ENCODE peak calls at places on chromosomes 16 and 17, in eight cellular contexts. E, W, U, Q, P, D, S and H are unnamed samples.

GRCh38 chr17:34360571-34360970 is 2.5 kb downstream of the CCL1 start:
- DNase-seq in E (no peak), Q (no peak), D (no peak), P (no peak), W (no peak), U (no peak), S (no peak), H (no peak)

GRCh38 chr16:24698314-24698713 is 31.1 kb upstream of the TNRC6A start:
- DNase-seq in D (no peak), E (no peak), U (no peak), S (no peak), W (no peak), Q (no peak), P (no peak), H (no peak)

GRCh38 chr17:30413109-30413508 is 34.4 kb downstream of the CPD start:
- DNase-seq in W (no peak), Q (peak), D (no peak), P (no peak), S (no peak), E (no peak), U (no peak), H (peak)

GRCh38 chr16:66474750-66475199 is 47.7 kb downstream of the BEAN1 start:
- DNase-seq in W (peak), Q (peak), U (no peak), P (no peak), E (no peak), D (no peak), S (no peak), H (no peak)

GRCh38 chr16:2526135-2526534 is 5.1 kb downstream of the CEMP1 start:
- DNase-seq in S (no peak), U (no peak), D (peak), E (no peak), Q (no peak), P (no peak), W (no peak), H (no peak)

GRCh38 chr16:57600048-57600835 is 28.2 kb upstream of the ADGRG1 start:
- DNase-seq in W (peak), Q (peak), U (peak), S (peak), E (no peak), P (no peak), D (peak), H (peak)

GRCh38 chr16:56812884-56813283 is 52.1 kb upstream of the SLC12A3 start:
- DNase-seq in Q (peak), E (no peak), W (no peak), U (peak), P (no peak), S (peak), D (no peak), H (peak)

GRCh38 chr16:87580855-87581261 is 21.4 kb upstream of the JPH3 start:
- DNase-seq in U (peak), D (no peak), P (no peak), S (no peak), E (no peak), W (no peak), Q (peak), H (no peak)

GRCh38 chr17:797236-797635 is 15.1 kb downstream of the MRM3 start:
- DNase-seq in Q (no peak), P (no peak), U (no peak), D (no peak), W (no peak), E (no peak), S (no peak), H (no peak)

GRCh38 chr17:82487898-82488297 is 29.4 kb downstream of the NARF start:
- DNase-seq in W (no peak), S (no peak), D (no peak), Q (no peak), E (no peak), U (no peak), P (no peak), H (no peak)

GRCh38 chr17:82272495-82273326 is 789 bp downstream of the CSNK1D start:
- DNase-seq in P (peak), S (no peak), W (peak), D (peak), U (no peak), E (no peak), Q (no peak), H (no peak)

GRCh38 chr16:247027-247426 is 12.4 kb downstream of the FAM234A start:
- DNase-seq in D (no peak), S (no peak), U (no peak), P (no peak), W (no peak), Q (no peak), E (no peak), H (no peak)

GRCh38 chr16:49333268-49333597 is 40.4 kb upstream of the C16orf78 start:
- DNase-seq in Q (no peak), U (no peak), D (no peak), P (no peak), W (no peak), S (no peak), E (no peak), H (no peak)

GRCh38 chr16:65099607-65100006 is 22.3 kb downstream of the CDH11 start:
- DNase-seq in D (no peak), Q (no peak), P (no peak), E (no peak), W (no peak), U (no peak), S (no peak), H (no peak)

GRCh38 chr16:8961811-8962390 is 1.8 kb downstream of the USP7 start:
- DNase-seq in E (no peak), S (peak), U (no peak), Q (peak), P (no peak), W (peak), D (no peak), H (no peak)

GRCh38 chr17:75133001-75133400 is 1.5 kb upstream of the NT5C start:
- DNase-seq in E (no peak), Q (peak), P (no peak), W (no peak), S (peak), D (no peak), U (no peak), H (no peak)
- H3K27ac ChIP-seq in E (no peak), Q (peak), P (no peak), W (no peak), S (peak), D (no peak), U (no peak), H (peak)

DNA sequence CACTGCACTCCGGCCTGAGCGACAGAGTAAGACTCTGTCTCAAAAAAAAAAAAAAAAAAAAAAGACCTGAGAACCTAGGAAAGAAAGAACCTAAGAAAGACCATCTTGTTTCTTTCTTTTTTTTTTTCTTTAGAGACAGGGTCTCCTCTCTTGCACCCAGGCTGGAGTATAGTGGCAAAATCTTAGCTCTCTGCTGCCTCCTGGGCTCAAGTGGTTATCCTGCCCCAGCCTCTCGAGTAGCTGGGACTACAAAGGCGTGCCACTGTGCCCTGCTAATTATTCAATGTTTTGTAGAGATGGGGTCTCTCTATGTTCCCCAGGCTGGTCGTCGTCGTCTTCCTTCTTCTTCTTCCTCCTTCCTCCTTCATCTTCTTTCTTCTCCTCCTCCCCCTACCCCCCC is 7.8 kb upstream of the BIRC5 start:
- DNase-seq in D (no peak), S (no peak), W (no peak), Q (no peak), E (no peak), U (no peak), P (no peak), H (no peak)
- TF ChIP-seq CTCF in D (no peak), S (no peak), W (no peak), Q (no peak), E (no peak), U (peak), P (no peak), H (no peak)

DNA sequence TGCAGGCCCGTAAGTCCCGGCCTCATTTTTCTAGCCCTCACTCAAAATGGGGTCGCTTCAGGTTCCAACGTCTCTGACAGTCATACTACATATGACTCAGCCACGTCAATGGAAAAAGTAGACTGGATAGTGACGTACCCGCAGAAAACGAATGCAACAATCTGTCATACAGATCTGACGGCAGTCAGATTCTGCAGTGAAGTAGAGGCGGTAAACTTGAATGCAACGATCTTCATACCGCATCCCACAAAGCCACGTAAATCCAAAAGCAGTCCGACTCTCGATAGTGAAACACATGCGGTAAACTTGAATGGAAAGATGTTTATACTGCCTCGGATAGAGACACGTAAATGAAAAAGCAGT is 38.4 kb upstream of the ARL4D start:
- DNase-seq in W (peak), D (no peak), Q (peak), E (no peak), S (peak), U (peak), P (no peak), H (peak)
- H3K27ac ChIP-seq in W (peak), D (peak), Q (peak), E (peak), S (peak), U (peak), P (peak), H (peak)

GRCh38 chr16:89556750-89557149 is 3.7 kb upstream of the RPL13 start:
- DNase-seq in S (no peak), U (no peak), Q (no peak), W (no peak), D (no peak), E (no peak), P (no peak), H (no peak)

GRCh38 chr16:89555265-89555664 is 5.2 kb upstream of the RPL13 start:
- DNase-seq in Q (no peak), S (no peak), E (no peak), U (no peak), D (no peak), W (no peak), P (no peak), H (no peak)

GRCh38 chr16:89555780-89556179 is 4.7 kb upstream of the RPL13 start:
- DNase-seq in Q (no peak), D (no peak), W (no peak), E (no peak), U (no peak), P (no peak), S (no peak), H (no peak)

GRCh38 chr16:89557936-89558490 is 2.5 kb upstream of the RPL13 start:
- DNase-seq in Q (no peak), P (no peak), S (no peak), D (no peak), E (no peak), U (no peak), W (no peak), H (no peak)

DNA sequence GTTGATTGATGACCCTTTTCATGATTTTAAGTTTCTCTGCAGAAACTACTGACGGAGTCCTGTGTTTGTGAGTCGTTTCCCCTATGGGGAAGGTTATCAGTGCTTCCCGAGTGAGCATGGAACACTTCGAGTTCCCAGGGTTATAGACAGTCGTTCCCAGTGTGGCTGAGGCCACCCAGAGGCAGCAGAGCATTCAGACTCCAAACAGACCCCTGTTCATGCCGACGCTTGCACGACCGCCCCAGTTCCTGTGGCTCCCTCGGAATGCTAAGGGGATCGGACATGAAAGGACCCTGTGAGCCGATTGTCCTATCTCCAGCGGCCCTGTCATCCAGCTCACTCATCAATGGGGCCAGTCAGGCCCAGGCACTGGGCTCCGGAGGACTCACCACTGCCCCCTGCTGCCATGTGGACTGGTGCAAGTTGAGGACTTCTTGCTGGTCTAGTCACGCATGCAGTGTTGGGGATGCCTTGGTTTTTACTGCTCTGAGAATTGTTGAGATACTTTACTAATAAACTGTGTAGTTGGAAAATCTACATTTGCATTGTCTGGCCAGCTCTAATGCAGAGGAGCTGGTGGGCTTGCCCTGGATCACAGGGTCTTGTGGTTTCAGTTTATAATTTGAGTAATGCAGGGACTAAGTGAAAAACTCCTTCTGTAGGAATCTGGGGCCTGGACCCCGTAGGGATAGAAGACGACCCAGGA is 3.1 kb upstream of the RPL13 start:
- DNase-seq in U (peak), P (peak), Q (peak), E (no peak), D (peak), S (peak), W (peak), H (no peak)
- TF ChIP-seq CTCF in U (peak), P (peak), Q (peak), E (peak), D (peak), S (peak), W (peak), H (peak)

DNA sequence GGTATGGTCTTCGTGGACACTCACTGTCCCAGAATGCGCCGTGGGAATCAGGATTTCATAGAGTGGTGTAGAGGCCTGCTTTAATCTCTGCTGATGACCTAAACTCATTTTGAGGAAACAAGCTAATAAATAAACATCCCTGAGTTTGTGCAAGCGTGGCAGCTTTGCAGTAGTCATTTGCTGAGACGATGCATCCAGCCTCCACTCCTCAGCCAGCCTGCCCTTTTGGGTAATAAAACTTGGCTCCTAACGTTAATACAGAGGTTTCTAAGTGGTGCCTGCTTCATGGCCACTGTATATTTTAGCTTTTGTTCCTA is 1.3 kb downstream of the DGKE start:
- DNase-seq in D (no peak), S (no peak), P (no peak), U (no peak), Q (no peak), W (no peak), E (no peak), H (no peak)
- H3K27ac ChIP-seq in D (peak), S (peak), P (peak), U (no peak), Q (no peak), W (peak), E (no peak), H (peak)

GRCh38 chr17:58092797-58093385 is 9.7 kb downstream of the DYNLL2 start:
- DNase-seq in S (no peak), Q (no peak), D (no peak), W (no peak), U (no peak), E (no peak), P (no peak), H (peak)
- TF ChIP-seq CTCF in S (no peak), Q (no peak), D (no peak), W (no peak), U (no peak), E (no peak), P (no peak), H (no peak)

GRCh38 chr16:70472786-70473433 is 18.5 kb downstream of the FCSK start:
- DNase-seq in S (no peak), U (no peak), E (no peak), Q (no peak), W (no peak), P (no peak), D (no peak), H (no peak)

GRCh38 chr16:70475054-70475871 is 20.9 kb downstream of the FCSK start:
- DNase-seq in E (no peak), U (no peak), S (no peak), Q (no peak), W (no peak), P (no peak), D (no peak), H (no peak)

GRCh38 chr16:70476272-70477020 is 22.1 kb downstream of the FCSK start:
- DNase-seq in E (peak), S (no peak), P (peak), W (no peak), Q (peak), U (no peak), D (no peak), H (peak)

GRCh38 chr16:70473446-70474319 is 19.3 kb downstream of the FCSK start:
- DNase-seq in E (no peak), Q (no peak), W (no peak), S (no peak), U (peak), P (no peak), D (no peak), H (no peak)

DNA sequence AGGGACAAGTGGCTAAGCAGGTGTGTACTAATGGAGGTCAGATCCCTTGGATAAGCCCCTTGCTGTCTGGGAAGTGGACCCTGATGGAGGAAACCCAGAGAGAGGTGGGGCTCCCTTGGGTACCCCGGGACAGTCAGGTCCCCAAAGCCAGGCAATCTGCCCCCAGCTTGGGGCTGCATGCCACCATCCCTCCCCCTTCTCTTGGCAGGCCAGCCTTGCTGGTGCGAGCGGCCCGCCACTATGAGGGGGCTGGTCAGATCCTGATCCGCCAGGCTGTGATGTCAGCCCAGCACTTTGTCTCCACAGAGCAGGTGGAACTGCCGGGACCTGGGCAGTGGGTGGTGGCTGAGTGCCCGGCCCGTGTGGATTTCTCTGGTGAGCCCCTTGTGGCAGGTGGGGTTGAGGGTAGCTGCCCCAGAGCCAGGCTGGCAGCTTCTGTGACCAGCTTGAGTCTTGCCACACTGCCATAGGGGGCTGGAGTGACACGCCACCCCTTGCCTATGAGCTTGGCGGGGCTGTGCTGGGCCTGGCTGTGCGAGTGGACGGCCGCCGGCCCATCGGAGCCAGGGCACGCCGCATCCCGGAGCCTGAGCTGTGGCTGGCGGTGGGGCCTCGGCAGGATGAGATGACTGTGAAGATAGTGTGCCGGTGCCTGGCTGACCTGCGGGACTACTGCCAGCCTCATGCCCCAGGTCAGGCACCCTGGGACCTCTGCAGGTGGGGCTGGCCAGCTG is 20.1 kb downstream of the FCSK start:
- DNase-seq in W (no peak), S (no peak), U (no peak), E (no peak), P (no peak), Q (no peak), D (no peak), H (no peak)
- H3K27ac ChIP-seq in W (no peak), S (no peak), U (no peak), E (no peak), P (no peak), Q (no peak), D (no peak), H (peak)

GRCh38 chr17:59561042-59561441 is 4.4 kb upstream of the DHX40 start:
- DNase-seq in U (peak), W (no peak), D (no peak), Q (peak), S (peak), E (no peak), P (no peak), H (no peak)
- TF ChIP-seq CTCF in U (peak), W (no peak), D (peak), Q (peak), S (peak), E (peak), P (no peak), H (no peak)

GRCh38 chr17:38719943-38720641 is 10.0 kb upstream of the CISD3 start:
- DNase-seq in Q (no peak), E (no peak), S (no peak), W (no peak), U (no peak), D (no peak), P (no peak), H (no peak)

GRCh38 chr17:38719284-38719942 is 10.7 kb upstream of the CISD3 start:
- DNase-seq in Q (no peak), S (no peak), D (no peak), P (no peak), E (no peak), U (no peak), W (no peak), H (no peak)

GRCh38 chr17:38724337-38724988 is 5.7 kb upstream of the CISD3 start:
- DNase-seq in P (peak), U (no peak), W (no peak), Q (no peak), E (no peak), D (no peak), S (no peak), H (no peak)

GRCh38 chr17:38721802-38722201 is 8.3 kb upstream of the CISD3 start:
- DNase-seq in Q (no peak), W (no peak), S (no peak), U (no peak), D (no peak), P (no peak), E (no peak), H (no peak)

GRCh38 chr17:38720941-38721340 is 9.2 kb upstream of the CISD3 start:
- DNase-seq in Q (no peak), E (no peak), P (no peak), U (no peak), W (no peak), S (no peak), D (no peak), H (no peak)
- H3K27ac ChIP-seq in Q (no peak), E (no peak), P (no peak), U (no peak), W (no peak), S (no peak), D (no peak), H (no peak)

GRCh38 chr16:22677024-22677830 is 136.7 kb upstream of the HS3ST2 start:
- DNase-seq in D (no peak), E (no peak), W (no peak), Q (no peak), U (no peak), P (no peak), S (no peak), H (no peak)

GRCh38 chr16:22672830-22673210 is 141.1 kb upstream of the HS3ST2 start:
- DNase-seq in Q (no peak), D (no peak), W (no peak), P (no peak), E (no peak), S (no peak), U (no peak), H (no peak)

GRCh38 chr16:22673463-22673862 is 140.5 kb upstream of the HS3ST2 start:
- DNase-seq in S (no peak), D (no peak), Q (no peak), E (no peak), U (no peak), P (no peak), W (no peak), H (no peak)

GRCh38 chr16:22675745-22676540 is 138.0 kb upstream of the HS3ST2 start:
- DNase-seq in U (no peak), P (no peak), W (no peak), D (no peak), Q (no peak), S (no peak), E (no peak), H (no peak)

DNA sequence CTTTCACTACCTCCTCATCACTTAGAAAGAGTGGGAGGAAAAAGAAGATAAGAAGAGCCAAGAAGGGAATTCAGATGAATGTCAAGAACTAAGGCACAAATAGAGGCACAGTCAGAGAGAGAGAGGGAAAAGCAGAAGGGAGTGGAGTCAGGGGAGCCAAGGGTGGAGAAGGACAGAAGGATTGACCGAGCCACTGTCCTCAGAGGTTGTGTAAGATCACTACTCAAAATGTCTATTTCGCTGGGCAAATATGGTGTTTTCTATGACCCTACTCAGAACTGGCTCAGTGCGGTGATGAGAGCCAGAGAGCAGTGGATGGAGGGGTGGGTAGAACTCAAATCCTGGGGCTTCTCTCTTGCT is 139.2 kb upstream of the HS3ST2 start:
- DNase-seq in S (no peak), E (no peak), Q (no peak), U (no peak), W (no peak), P (no peak), D (no peak), H (no peak)
- TF ChIP-seq CTCF in S (no peak), E (no peak), Q (no peak), U (no peak), W (no peak), P (no peak), D (no peak), H (no peak)